ENCODE peak calls at places on chromosomes 16 and 17, in four cellular contexts. B is HL-60; U is CD8-positive, alpha-beta memory T cell; W is AG10803. D is an unnamed sample.

GRCh38 chr17:4968166-4968915 is 724 bp upstream of the SPAG7 start:
- DNase-seq in B (no peak), U (no peak), W (no peak), D (no peak)

GRCh38 chr17:49494937-49495841 is at the start of gene NGFR:
- DNase-seq in B (peak; percentile 28), U (peak; percentile 62), W (no peak), D (peak; percentile 33)

GRCh38 chr17:12386240-12386639 is 279.4 kb upstream of the MYOCD start:
- DNase-seq in B (no peak), U (no peak), W (peak; percentile 68), D (no peak)

GRCh38 chr16:66358231-66358630 is 8.3 kb upstream of the CDH5 start:
- DNase-seq in B (no peak), U (no peak), W (no peak), D (no peak)

GRCh38 chr17:47967607-47968252 is 3.2 kb upstream of the CDK5RAP3 start:
- DNase-seq in B (no peak), U (no peak), W (peak; percentile 78), D (peak; percentile 60)

GRCh38 chr16:27640277-27640600 is 90.3 kb downstream of the KATNIP start:
- DNase-seq in B (no peak), U (no peak), W (no peak), D (no peak)

GRCh38 chr17:17892009-17892408 is 55.2 kb upstream of the SREBF1 start:
- DNase-seq in B (no peak), U (no peak), W (no peak), D (no peak)

GRCh38 chr17:36597229-36597628 is 4.2 kb upstream of the MRM1 start:
- DNase-seq in B (no peak), U (no peak), W (no peak), D (peak; percentile 78)

GRCh38 chr16:49835116-49835880 is 20.6 kb downstream of the ZNF423 start:
- DNase-seq in B (no peak), U (no peak), W (no peak), D (no peak)

GRCh38 chr17:43905985-43906852 is 1.1 kb downstream of the MPP2 start:
- DNase-seq in B (no peak), U (peak; percentile 74), W (peak; percentile 52), D (peak; percentile 62)

GRCh38 chr16:81401035-81401950 is 43.3 kb upstream of the CMIP start:
- DNase-seq in B (no peak), U (no peak), W (peak; percentile 15), D (peak; percentile 28)

GRCh38 chr17:58741121-58741625 is 14.5 kb upstream of the PPM1E start:
- DNase-seq in B (no peak), U (no peak), W (peak; percentile 17), D (no peak)

GRCh38 chr17:1232331-1232730 is 37.9 kb upstream of the BHLHA9 start:
- DNase-seq in B (no peak), U (no peak), W (no peak), D (no peak)

GRCh38 chr17:3894927-3895343 is 2.1 kb upstream of the CAMKK1 start:
- DNase-seq in B (peak; percentile 25), U (no peak), W (peak; percentile 31), D (peak; percentile 71)

GRCh38 chr17:74190807-74191206 is 12.7 kb upstream of the RPL38 start:
- DNase-seq in B (no peak), U (no peak), W (no peak), D (no peak)

GRCh38 chr17:64171041-64171440 is 41.1 kb upstream of the ERN1 start:
- DNase-seq in B (no peak), U (no peak), W (no peak), D (no peak)

D was measured in transverse colon.